ENCODE peak calls at places on chromosomes 7 and 10, in five cellular contexts. One of them, this sample, is unnamed.

GRCh38 chr7:27677912-27678612 is 15.4 kb upstream of the HIBADH start:
- DNase-seq in fibroblast of lung: peak
- DNase-seq in GM23248: peak
- DNase-seq in H9: no peak
- DNase-seq in GM23338: no peak
- DNase-seq in this sample: peak

GRCh38 chr10:4174197-4174596 is 389.2 kb upstream of the KLF6 start:
- DNase-seq in H9: peak
- DNase-seq in fibroblast of lung: no peak
- DNase-seq in GM23248: no peak
- DNase-seq in GM23338: peak
- DNase-seq in this sample: no peak

GRCh38 chr10:98921381-98921780 is 314.3 kb downstream of the HPSE2 start:
- DNase-seq in H9: no peak
- DNase-seq in GM23248: no peak
- DNase-seq in GM23338: no peak
- DNase-seq in fibroblast of lung: no peak
- DNase-seq in this sample: no peak

GRCh38 chr10:23081156-23081833 is 14.1 kb upstream of the MSRB2 start:
- DNase-seq in GM23338: no peak
- DNase-seq in fibroblast of lung: peak
- DNase-seq in GM23248: peak
- DNase-seq in H9: no peak
- DNase-seq in this sample: no peak

GRCh38 chr7:4406288-4407058 is 275.6 kb upstream of the FOXK1 start:
- DNase-seq in GM23248: no peak
- DNase-seq in H9: no peak
- DNase-seq in GM23338: peak
- DNase-seq in fibroblast of lung: no peak
- DNase-seq in this sample: no peak

GRCh38 chr10:110918269-110918632 is 729 bp downstream of the BBIP1 start:
- DNase-seq in H9: peak
- DNase-seq in GM23248: peak
- DNase-seq in fibroblast of lung: peak
- DNase-seq in GM23338: peak
- DNase-seq in this sample: peak

GRCh38 chr7:31102151-31102972 is 50.3 kb downstream of the ADCYAP1R1 start:
- DNase-seq in H9: peak
- DNase-seq in GM23248: no peak
- DNase-seq in GM23338: no peak
- DNase-seq in fibroblast of lung: no peak
- DNase-seq in this sample: no peak

GRCh38 chr10:86520871-86521619 is 547 bp downstream of the WAPL start:
- DNase-seq in GM23248: peak
- DNase-seq in H9: no peak
- DNase-seq in GM23338: peak
- DNase-seq in fibroblast of lung: peak
- DNase-seq in this sample: peak

GRCh38 chr7:44750921-44751571 is 2.4 kb downstream of the ZMIZ2 start:
- DNase-seq in fibroblast of lung: peak
- DNase-seq in H9: no peak
- DNase-seq in GM23338: no peak
- DNase-seq in GM23248: no peak
- DNase-seq in this sample: no peak

GRCh38 chr10:43939389-43939938 is 290.8 kb upstream of the ZNF32 start:
- DNase-seq in GM23248: no peak
- DNase-seq in H9: peak
- DNase-seq in fibroblast of lung: no peak
- DNase-seq in GM23338: no peak
- DNase-seq in this sample: no peak

GRCh38 chr7:43438897-43439479 is 143.9 kb upstream of the STK17A start:
- DNase-seq in GM23248: no peak
- DNase-seq in GM23338: peak
- DNase-seq in fibroblast of lung: no peak
- DNase-seq in H9: no peak
- DNase-seq in this sample: no peak

GRCh38 chr10:117480097-117480496 is 62.4 kb upstream of the EMX2 start:
- DNase-seq in H9: no peak
- DNase-seq in GM23338: no peak
- DNase-seq in GM23248: no peak
- DNase-seq in fibroblast of lung: no peak
- DNase-seq in this sample: no peak

GRCh38 chr7:92057375-92057774 is 76.9 kb downstream of the CYP51A1 start:
- DNase-seq in H9: no peak
- DNase-seq in fibroblast of lung: no peak
- DNase-seq in GM23248: no peak
- DNase-seq in GM23338: peak
- DNase-seq in this sample: no peak

GRCh38 chr10:126686732-126687693 is 16.5 kb upstream of the C10orf90 start:
- DNase-seq in fibroblast of lung: no peak
- DNase-seq in GM23338: peak
- DNase-seq in H9: peak
- DNase-seq in GM23248: no peak
- DNase-seq in this sample: no peak

GRCh38 chr10:54133201-54133600 is 667.8 kb downstream of the PCDH15 start:
- DNase-seq in GM23338: peak
- DNase-seq in H9: no peak
- DNase-seq in GM23248: no peak
- DNase-seq in fibroblast of lung: no peak
- DNase-seq in this sample: no peak

GRCh38 chr7:158362912-158363905 is 224.4 kb downstream of the PTPRN2 start:
- DNase-seq in GM23248: no peak
- DNase-seq in fibroblast of lung: no peak
- DNase-seq in H9: peak
- DNase-seq in GM23338: peak
- DNase-seq in this sample: no peak

GRCh38 chr7:11212816-11213215 is 239.1 kb downstream of the PHF14 start:
- DNase-seq in GM23248: peak
- DNase-seq in GM23338: no peak
- DNase-seq in H9: no peak
- DNase-seq in fibroblast of lung: no peak
- DNase-seq in this sample: no peak

GRCh38 chr10:44977287-44978212 is 1.1 kb downstream of the DEPP1 start:
- DNase-seq in H9: no peak
- DNase-seq in GM23248: no peak
- DNase-seq in fibroblast of lung: no peak
- DNase-seq in GM23338: no peak
- DNase-seq in this sample: no peak

GRCh38 chr7:78020874-78021249 is 222.3 kb downstream of the PHTF2 start:
- DNase-seq in GM23248: peak
- DNase-seq in GM23338: no peak
- DNase-seq in H9: no peak
- DNase-seq in fibroblast of lung: no peak
- DNase-seq in this sample: no peak

GRCh38 chr10:12702215-12702614 is 299.3 kb downstream of the CCDC3 start:
- DNase-seq in GM23338: no peak
- DNase-seq in H9: no peak
- DNase-seq in GM23248: no peak
- DNase-seq in fibroblast of lung: no peak
- DNase-seq in this sample: no peak
- H2AFZ ChIP-seq in GM23338: no peak
- H2AFZ ChIP-seq in H9: no peak
- H2AFZ ChIP-seq in GM23248: no peak
- H2AFZ ChIP-seq in fibroblast of lung: no peak
- H2AFZ ChIP-seq in this sample: no peak

GRCh38 chr7:90430614-90431445 is 27.6 kb downstream of the CLDN12 start:
- DNase-seq in GM23248: peak
- DNase-seq in H9: peak
- DNase-seq in fibroblast of lung: no peak
- DNase-seq in GM23338: no peak
- DNase-seq in this sample: no peak
- H2AFZ ChIP-seq in GM23248: no peak
- H2AFZ ChIP-seq in H9: no peak
- H2AFZ ChIP-seq in fibroblast of lung: no peak
- H2AFZ ChIP-seq in GM23338: no peak
- H2AFZ ChIP-seq in this sample: no peak

GRCh38 chr7:139936760-139937310 is 107.8 kb downstream of the TBXAS1 start:
- DNase-seq in H9: no peak
- DNase-seq in GM23338: no peak
- DNase-seq in GM23248: peak
- DNase-seq in fibroblast of lung: peak
- DNase-seq in this sample: peak
- H2AFZ ChIP-seq in H9: no peak
- H2AFZ ChIP-seq in GM23338: peak
- H2AFZ ChIP-seq in GM23248: no peak
- H2AFZ ChIP-seq in fibroblast of lung: no peak
- H2AFZ ChIP-seq in this sample: no peak

DNA sequence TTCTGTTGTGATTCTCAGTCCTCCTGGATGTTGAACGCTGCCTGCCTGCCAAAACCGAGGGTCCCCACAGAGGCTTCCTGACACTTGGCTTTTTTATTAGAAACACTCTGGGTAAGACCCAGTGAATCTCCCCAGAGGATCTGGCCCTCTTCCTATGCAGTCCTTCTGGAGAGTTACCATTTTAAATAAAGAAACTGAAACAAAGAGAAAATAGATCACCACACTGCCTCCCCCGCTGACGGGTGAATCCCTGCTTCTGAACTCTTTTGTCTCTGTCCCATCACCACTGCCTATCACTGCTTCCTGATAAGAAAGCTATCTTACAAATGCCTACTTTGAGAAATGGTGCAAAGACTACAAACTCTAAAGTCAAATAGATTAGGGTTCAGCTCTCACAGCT is 79.4 kb upstream of the PPP1R3C start:
- DNase-seq in H9: no peak
- DNase-seq in GM23338: no peak
- DNase-seq in GM23248: no peak
- DNase-seq in fibroblast of lung: no peak
- DNase-seq in this sample: no peak
- H2AFZ ChIP-seq in H9: no peak
- H2AFZ ChIP-seq in GM23338: peak
- H2AFZ ChIP-seq in GM23248: peak
- H2AFZ ChIP-seq in fibroblast of lung: peak
- H2AFZ ChIP-seq in this sample: no peak

This sample was measured in astrocyte.